ENCODE peak calls at places on chromosome 9, in eight cellular contexts. O, X, I, N, P, J, G and H are unnamed samples.

GRCh38 chr9:88738708-88739107 is 203.7 kb downstream of the NXNL2 start:
- DNase-seq in O (no peak), X (no peak), I (no peak), N (no peak), P (no peak), J (no peak), G (no peak), H (no peak)

GRCh38 chr9:77793909-77794308 is 145.8 kb upstream of the GNA14 start:
- DNase-seq in O (no peak), X (no peak), I (no peak), N (no peak), P (no peak), J (no peak), G (no peak), H (no peak)

GRCh38 chr9:97638666-97639065 is 5.0 kb downstream of the NCBP1 start:
- DNase-seq in O (no peak), X (no peak), I (no peak), N (no peak), P (no peak), J (no peak), G (no peak), H (no peak)

GRCh38 chr9:70480405-70480980 is 66.0 kb upstream of the KLF9 start:
- DNase-seq in O (peak; percentile 57), X (peak; percentile 36), I (no peak), N (no peak), P (no peak), J (no peak), G (no peak), H (no peak)

GRCh38 chr9:136370687-136371530 is 2.6 kb downstream of the CARD9 start:
- DNase-seq in O (no peak), X (no peak), I (no peak), N (no peak), P (no peak), J (no peak), G (no peak), H (no peak)

GRCh38 chr9:8366161-8366926 is 566.8 kb upstream of the DMAC1 start:
- DNase-seq in O (no peak), X (no peak), I (no peak), N (no peak), P (no peak), J (no peak), G (no peak), H (no peak)

GRCh38 chr9:127805620-127806019 is 2.9 kb downstream of the FPGS start:
- DNase-seq in O (no peak), X (peak; percentile 25), I (no peak), N (peak; percentile 40), P (no peak), J (peak; percentile 60), G (no peak), H (peak; percentile 44)

GRCh38 chr9:970310-971002 is 6.0 kb upstream of the DMRT3 start:
- DNase-seq in O (no peak), X (no peak), I (no peak), N (no peak), P (no peak), J (peak; percentile 43), G (no peak), H (no peak)

GRCh38 chr9:75002422-75003023 is 25.6 kb downstream of the CARNMT1 start:
- DNase-seq in O (no peak), X (no peak), I (no peak), N (no peak), P (no peak), J (no peak), G (no peak), H (no peak)

GRCh38 chr9:83340451-83340850 is 197.8 kb downstream of the FRMD3 start:
- DNase-seq in O (no peak), X (no peak), I (no peak), N (no peak), P (no peak), J (no peak), G (no peak), H (no peak)

GRCh38 chr9:101691657-101692056 is 46.8 kb downstream of the GRIN3A start:
- DNase-seq in O (no peak), X (no peak), I (no peak), N (no peak), P (no peak), J (no peak), G (no peak), H (no peak)

GRCh38 chr9:70438341-70438924 is 24.0 kb upstream of the KLF9 start:
- DNase-seq in O (no peak), X (peak; percentile 35), I (no peak), N (no peak), P (no peak), J (no peak), G (no peak), H (no peak)

GRCh38 chr9:4548796-4549725 is 58.8 kb downstream of the SLC1A1 start:
- DNase-seq in O (no peak), X (peak; percentile 21), I (no peak), N (no peak), P (peak; percentile 24), J (peak; percentile 62), G (no peak), H (no peak)

GRCh38 chr9:76603448-76603895 is 144.5 kb downstream of the GCNT1 start:
- DNase-seq in O (no peak), X (no peak), I (no peak), N (no peak), P (no peak), J (no peak), G (no peak), H (no peak)

GRCh38 chr9:61667559-61668121 is 477.8 kb downstream of the SPATA31A7 start:
- DNase-seq in O (no peak), X (no peak), I (no peak), N (no peak), P (no peak), J (no peak), G (no peak), H (no peak)

GRCh38 chr9:27548055-27548741 is 18.6 kb upstream of the MOB3B start:
- DNase-seq in O (peak; percentile 33), X (no peak), I (no peak), N (no peak), P (no peak), J (peak; percentile 11), G (no peak), H (no peak)

GRCh38 chr9:114299286-114300152 is 23.4 kb upstream of the ORM1 start:
- DNase-seq in O (no peak), X (no peak), I (no peak), N (no peak), P (no peak), J (no peak), G (no peak), H (no peak)